ENCODE peak calls at places on chromosomes 5 and 9, in nine cellular contexts. S, F, W, D, A, K, Y, R and J are unnamed samples.

GRCh38 chr5:95565280-95565920 is 10.5 kb downstream of the ARSK start:
- DNase-seq in S (no peak), F (no peak), W (no peak), D (no peak), A (no peak), K (no peak), Y (no peak), R (no peak), J (no peak)

GRCh38 chr5:96654209-96654608 is 8.0 kb upstream of the CAST start:
- DNase-seq in S (no peak), F (no peak), W (no peak), D (no peak), A (no peak), K (no peak), Y (no peak), R (no peak), J (no peak)

GRCh38 chr5:73940026-73940425 is 314.0 kb downstream of the ARHGEF28 start:
- DNase-seq in S (no peak), F (no peak), W (no peak), D (no peak), A (no peak), K (no peak), Y (no peak), R (no peak), J (no peak)

GRCh38 chr9:115071176-115071575 is 46.8 kb downstream of the TNC start:
- DNase-seq in S (no peak), F (no peak), W (no peak), D (no peak), A (no peak), K (no peak), Y (no peak), R (no peak), J (no peak)

GRCh38 chr5:181164076-181164952 is 16.9 kb downstream of the OR2V2 start:
- DNase-seq in S (no peak), F (no peak), W (no peak), D (no peak), A (no peak), K (no peak), Y (peak; percentile 39), R (no peak), J (no peak)

GRCh38 chr9:69970001-69970531 is 73.6 kb upstream of the MAMDC2 start:
- DNase-seq in S (no peak), F (no peak), W (no peak), D (no peak), A (no peak), K (no peak), Y (no peak), R (no peak), J (no peak)

GRCh38 chr5:166493627-166494026 is 1797.8 kb upstream of the WWC1 start:
- DNase-seq in S (no peak), F (no peak), W (no peak), D (no peak), A (no peak), K (no peak), Y (no peak), R (no peak), J (no peak)

GRCh38 chr5:1855573-1855972 is 27.2 kb downstream of the IRX4 start:
- DNase-seq in S (no peak), F (no peak), W (no peak), D (no peak), A (no peak), K (no peak), Y (no peak), R (no peak), J (no peak)

GRCh38 chr9:119500072-119500771 is 131.0 kb upstream of the BRINP1 start:
- DNase-seq in S (no peak), F (no peak), W (no peak), D (no peak), A (no peak), K (no peak), Y (no peak), R (no peak), J (no peak)

GRCh38 chr9:37909326-37909725 is 5.4 kb upstream of the SLC25A51 start:
- DNase-seq in S (no peak), F (peak; percentile 4), W (peak; percentile 40), D (no peak), A (no peak), K (no peak), Y (no peak), R (no peak), J (no peak)

GRCh38 chr9:70979971-70980370 is 141.4 kb downstream of the TRPM3 start:
- DNase-seq in S (no peak), F (no peak), W (no peak), D (no peak), A (no peak), K (no peak), Y (no peak), R (no peak), J (no peak)

GRCh38 chr9:70986984-70987383 is 134.4 kb downstream of the TRPM3 start:
- DNase-seq in S (no peak), F (no peak), W (no peak), D (no peak), A (no peak), K (no peak), Y (no peak), R (no peak), J (no peak)

GRCh38 chr9:70981312-70981711 is 140.1 kb downstream of the TRPM3 start:
- DNase-seq in S (no peak), F (no peak), W (no peak), D (no peak), A (no peak), K (no peak), Y (no peak), R (no peak), J (no peak)

GRCh38 chr9:70987986-70988385 is 133.4 kb downstream of the TRPM3 start:
- DNase-seq in S (no peak), F (no peak), W (no peak), D (no peak), A (no peak), K (no peak), Y (peak; percentile 68), R (no peak), J (no peak)

GRCh38 chr9:70983723-70984280 is 137.6 kb downstream of the TRPM3 start:
- DNase-seq in S (no peak), F (no peak), W (no peak), D (no peak), A (no peak), K (no peak), Y (no peak), R (no peak), J (no peak)
- H3K4me1 ChIP-seq in S (no peaks in the 10 kb centered on the region), F (no peaks in the 10 kb centered on the region), W (no peaks in the 10 kb centered on the region), D (no peaks in the 10 kb centered on the region), A (no peaks in the 10 kb centered on the region), K (no peaks in the 10 kb centered on the region), Y (no peaks in the 10 kb centered on the region), R (no peaks in the 10 kb centered on the region), J (no peaks in the 10 kb centered on the region)

GRCh38 chr5:84332106-84332505 is 52.6 kb downstream of the EDIL3 start:
- DNase-seq in S (no peak), F (no peak), W (no peak), D (no peak), A (no peak), K (no peak), Y (no peak), R (no peak), J (no peak)

GRCh38 chr5:84322646-84323045 is 62.0 kb downstream of the EDIL3 start:
- DNase-seq in S (no peak), F (no peak), W (no peak), D (no peak), A (no peak), K (no peak), Y (no peak), R (no peak), J (no peak)

DNA sequence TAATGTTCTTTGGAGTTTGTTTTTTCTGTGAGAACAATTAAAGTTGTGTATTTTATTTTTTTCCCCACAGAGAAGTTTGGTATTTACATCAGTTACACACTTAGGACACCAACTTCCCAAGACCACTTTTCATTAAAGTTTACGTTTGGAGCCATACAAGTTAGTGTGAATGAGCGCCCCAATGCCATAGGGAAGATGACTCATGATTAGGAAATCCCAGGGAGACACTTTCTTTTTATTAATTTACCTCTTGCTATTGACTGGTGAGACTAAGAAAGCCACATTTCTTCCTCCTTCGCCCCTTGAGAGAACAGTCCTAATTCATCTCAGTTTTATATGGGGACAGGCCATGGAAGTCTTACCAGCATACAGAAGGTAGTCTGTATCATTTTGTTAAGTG is 57.1 kb downstream of the EDIL3 start:
- DNase-seq in S (no peak), F (no peak), W (no peak), D (no peak), A (no peak), K (no peak), Y (peak; percentile 2), R (no peak), J (no peak)
- TF ChIP-seq CTCF in S (no peak), F (no peak), W (no peak), D (no peak), A (no peak), K (no peak), Y (no peak), R (no peak), J (no peak)

GRCh38 chr5:6666762-6667161 is 33.5 kb downstream of the SRD5A1 start:
- DNase-seq in S (no peak), F (no peak), W (no peak), D (no peak), A (no peak), K (no peak), Y (no peak), R (no peak), J (no peak)

GRCh38 chr5:6673031-6673430 is 39.8 kb downstream of the SRD5A1 start:
- DNase-seq in S (no peak), F (no peak), W (no peak), D (no peak), A (no peak), K (no peak), Y (no peak), R (no peak), J (no peak)

GRCh38 chr5:6667648-6668047 is 34.4 kb downstream of the SRD5A1 start:
- DNase-seq in S (no peak), F (no peak), W (no peak), D (no peak), A (no peak), K (no peak), Y (no peak), R (no peak), J (no peak)
- H3K4me1 ChIP-seq in S (peaks cover 3% of the 10 kb centered on the region), F (no peaks in the 10 kb centered on the region), W (no peaks in the 10 kb centered on the region), D (no peaks in the 10 kb centered on the region), A (no peaks in the 10 kb centered on the region), K (no peaks in the 10 kb centered on the region), Y (no peaks in the 10 kb centered on the region), R (no peaks in the 10 kb centered on the region), J (no peaks in the 10 kb centered on the region)

GRCh38 chr9:136264046-136264802 is 18.6 kb upstream of the QSOX2 start:
- DNase-seq in S (no peak), F (no peak), W (no peak), D (no peak), A (no peak), K (no peak), Y (no peak), R (no peak), J (no peak)
- TF ChIP-seq CTCF in S (peak; percentile 33), F (no peak), W (no peak), D (no peak), A (no peak), K (no peak), Y (no peak), R (no peak), J (no peak)